ENCODE peak calls at places on chromosomes 6 and 20, in six cellular contexts. H is PC-3, A is fibroblast of the aortic adventitia, E is cardiac fibroblast, M is naive B cell, D is AG20443. I is an unnamed sample.

GRCh38 chr20:25139061-25139705 is 56.3 kb upstream of the ENTPD6 start:
- DNase-seq in H (peak), E (no peak), D (no peak), M (no peak), A (no peak), I (no peak)

GRCh38 chr6:11366934-11367637 is 134.6 kb upstream of the NEDD9 start:
- DNase-seq in E (peak), D (peak), H (peak), M (no peak), A (peak), I (peak)

GRCh38 chr6:10441004-10441654 is 26.3 kb upstream of the TFAP2A start:
- DNase-seq in A (peak), D (peak), M (no peak), E (peak), H (peak), I (peak)

GRCh38 chr6:34663887-34664269 is 32.7 kb downstream of the ILRUN start:
- DNase-seq in A (peak), E (peak), H (no peak), M (no peak), D (no peak), I (no peak)

GRCh38 chr20:13028001-13028400 is 19.2 kb downstream of the SPTLC3 start:
- DNase-seq in H (no peak), A (peak), D (peak), E (peak), M (no peak), I (peak)

GRCh38 chr20:17499041-17499440 is 32.1 kb downstream of the BFSP1 start:
- DNase-seq in M (no peak), E (peak), A (no peak), H (peak), D (no peak), I (peak)

GRCh38 chr6:43937236-43938177 is 167.5 kb downstream of the VEGFA start:
- DNase-seq in M (no peak), D (no peak), H (no peak), E (no peak), A (no peak), I (no peak)

GRCh38 chr20:19712737-19713260 is 45.3 kb upstream of the RIN2 start:
- DNase-seq in E (no peak), D (no peak), A (no peak), M (no peak), H (peak), I (no peak)

GRCh38 chr20:46371656-46372055 is 34.8 kb downstream of the ELMO2 start:
- DNase-seq in H (no peak), M (no peak), A (no peak), E (peak), D (peak), I (peak)

GRCh38 chr6:119676230-119676629 is 326.7 kb upstream of the MAN1A1 start:
- DNase-seq in A (no peak), M (no peak), E (no peak), D (no peak), H (no peak), I (no peak)

GRCh38 chr6:151747890-151748289 is 59.6 kb upstream of the ESR1 start:
- DNase-seq in E (peak), H (no peak), A (peak), M (no peak), D (no peak), I (peak)

GRCh38 chr6:21327326-21328140 is 266.0 kb upstream of the SOX4 start:
- DNase-seq in D (no peak), M (no peak), E (no peak), H (no peak), A (no peak), I (no peak)

GRCh38 chr20:34310481-34311117 is 7.4 kb upstream of the AHCY start:
- DNase-seq in A (no peak), M (no peak), D (no peak), E (no peak), H (no peak), I (no peak)

GRCh38 chr6:74137910-74138309 is 441.9 kb downstream of the CD109 start:
- DNase-seq in A (peak), H (no peak), M (no peak), E (peak), D (peak), I (peak)

GRCh38 chr6:157547112-157547511 is 166.1 kb downstream of the ZDHHC14 start:
- DNase-seq in A (no peak), M (no peak), D (no peak), E (no peak), H (no peak), I (no peak)

GRCh38 chr6:34027445-34027936 is 118.4 kb downstream of the GRM4 start:
- DNase-seq in M (peak), E (peak), D (peak), H (peak), A (peak), I (peak)

GRCh38 chr6:41066867-41067304 is 5.3 kb downstream of the OARD1 start:
- DNase-seq in A (peak), H (peak), E (peak), M (peak), D (peak), I (peak)

GRCh38 chr20:49935746-49936152 is 448 bp upstream of the RNF114 start:
- DNase-seq in E (no peak), H (no peak), M (no peak), D (no peak), A (no peak), I (no peak)

GRCh38 chr6:101597711-101598110 is 204.2 kb downstream of the GRIK2 start:
- DNase-seq in H (no peak), A (peak), D (peak), M (no peak), E (peak), I (peak)

GRCh38 chr6:80742481-80742880 is 636.0 kb downstream of the BCKDHB start:
- DNase-seq in M (no peak), H (peak), E (peak), A (peak), D (peak), I (peak)

GRCh38 chr6:131199568-131200272 is 64.5 kb downstream of the AKAP7 start:
- DNase-seq in H (peak), D (peak), E (peak), A (peak), M (peak), I (peak)

GRCh38 chr6:11648436-11648775 is 110.9 kb downstream of the TMEM170B start:
- DNase-seq in A (no peak), M (no peak), H (no peak), D (no peak), E (no peak), I (no peak)

GRCh38 chr6:111805511-111806181 is 67.6 kb downstream of the FYN start:
- DNase-seq in D (peak), M (no peak), E (peak), H (peak), A (peak), I (peak)

GRCh38 chr6:155630085-155630484 is 174.4 kb upstream of the NOX3 start:
- DNase-seq in H (peak), M (no peak), A (peak), E (no peak), D (no peak), I (no peak)

GRCh38 chr20:59559024-59559817 is 45.1 kb upstream of the PHACTR3 start:
- DNase-seq in M (no peak), H (no peak), A (no peak), D (no peak), E (no peak), I (no peak)

GRCh38 chr6:106381223-106381622 is 20.7 kb downstream of the CRYBG1 start:
- DNase-seq in H (peak), D (no peak), E (no peak), A (no peak), M (no peak), I (no peak)

GRCh38 chr20:46308258-46309157 is at the start of gene CDH22:
- DNase-seq in A (peak), H (peak), M (no peak), E (peak), D (peak), I (peak)

GRCh38 chr20:59586613-59587012 is 17.7 kb upstream of the PHACTR3 start:
- DNase-seq in D (no peak), H (no peak), E (no peak), A (no peak), M (no peak), I (no peak)

GRCh38 chr20:50264534-50265145 is 74.0 kb downstream of the CEBPB start:
- DNase-seq in M (no peak), D (no peak), H (no peak), E (no peak), A (no peak), I (no peak)

GRCh38 chr6:18117136-18117535 is 5.3 kb downstream of the NHLRC1 start:
- DNase-seq in D (no peak), H (no peak), A (no peak), E (no peak), M (no peak), I (no peak)

GRCh38 chr20:24768226-24768625 is 180.8 kb upstream of the CST7 start:
- DNase-seq in A (peak), H (peak), M (no peak), D (no peak), E (no peak), I (no peak)